ENCODE peak calls at places on chromosomes 3 and 15, in four cellular contexts. M is heart right ventricle, C is colonic mucosa, F is mammary epithelial cell. R is an unnamed sample. For H3K36me3, the result is how much of the 10 kb centered on the place peaks cover.

GRCh38 chr3:81048058-81048665 is 713.3 kb downstream of the GBE1 start:
- DNase-seq in M (no peak), C (no peak), F (no peak), R (no peak)

GRCh38 chr3:149120051-149120972 is 9.1 kb upstream of the HPS3 start:
- DNase-seq in M (no peak), C (no peak), F (peak), R (peak)

GRCh38 chr15:28111552-28111951 is 12.4 kb upstream of the OCA2 start:
- DNase-seq in M (no peak), C (no peak), F (no peak), R (no peak)

GRCh38 chr3:117868766-117869165 is 1159.2 kb downstream of the TUSC7 start:
- DNase-seq in M (no peak), C (no peak), F (no peak), R (no peak)

GRCh38 chr3:75687323-75687722 is 23.2 kb downstream of the FRG2C start:
- DNase-seq in M (no peak), C (no peak), F (no peak), R (no peak)

GRCh38 chr15:89441295-89441762 is 55.1 kb downstream of the RHCG start:
- DNase-seq in M (no peak), C (no peak), F (no peak), R (peak)

GRCh38 chr3:126439346-126439967 is 36.2 kb downstream of the ZXDC start:
- DNase-seq in M (no peak), C (peak), F (no peak), R (no peak)

GRCh38 chr3:12420393-12420792 is 63.9 kb upstream of the TSEN2 start:
- DNase-seq in M (no peak), C (no peak), F (no peak), R (no peak)

GRCh38 chr15:51134416-51135199 is 39.9 kb upstream of the TNFAIP8L3 start:
- DNase-seq in M (no peak), C (no peak), F (no peak), R (no peak)

GRCh38 chr3:187970106-187970505 is 183.9 kb upstream of the LPP start:
- DNase-seq in M (no peak), C (no peak), F (no peak), R (no peak)

GRCh38 chr15:29114277-29115092 is 155.1 kb downstream of the NSMCE3 start:
- DNase-seq in M (no peak), C (no peak), F (no peak), R (no peak)

GRCh38 chr3:127784283-127784682 is 38.0 kb downstream of the MGLL start:
- DNase-seq in M (no peak), C (no peak), F (no peak), R (no peak)

GRCh38 chr3:46024131-46024530 is 3.2 kb downstream of the XCR1 start:
- DNase-seq in M (no peak), C (no peak), F (no peak), R (no peak)

GRCh38 chr3:179398574-179399249 is 51.2 kb downstream of the MFN1 start:
- DNase-seq in M (no peak), C (no peak), F (no peak), R (no peak)

GRCh38 chr3:137163241-137163916 is 205.6 kb downstream of the IL20RB start:
- DNase-seq in M (no peak), C (no peak), F (no peak), R (no peak)

GRCh38 chr3:7520059-7520458 is 659.1 kb downstream of the GRM7 start:
- DNase-seq in M (no peak), C (no peak), F (no peak), R (no peak)

GRCh38 chr3:24004171-24004938 is 59.3 kb downstream of the NR1D2 start:
- DNase-seq in M (no peak), C (no peak), F (peak), R (peak)

GRCh38 chr3:151859905-151860304 is 13.5 kb upstream of the SUCNR1 start:
- DNase-seq in M (no peak), C (no peak), F (no peak), R (no peak)

GRCh38 chr15:100671858-100672543 is 69.6 kb downstream of the ASB7 start:
- DNase-seq in M (no peak), C (no peak), F (peak), R (peak)

GRCh38 chr3:36792342-36792741 is 28.0 kb upstream of the DCLK3 start:
- DNase-seq in M (no peak), C (no peak), F (peak), R (peak)

GRCh38 chr3:67564008-67564407 is 90.4 kb downstream of the SUCLG2 start:
- DNase-seq in M (no peak), C (no peak), F (no peak), R (no peak)

GRCh38 chr3:48180530-48181253 is 7.5 kb downstream of the CDC25A start:
- DNase-seq in M (no peak), C (no peak), F (no peak), R (peak)
- H3K36me3 ChIP-seq in M (under half), C (under half), F (under half), R (under half)

GRCh38 chr3:185488465-185488864 is 10.4 kb downstream of the TMEM41A start:
- DNase-seq in M (no peak), C (no peak), F (no peak), R (no peak)

GRCh38 chr3:185486371-185486770 is 12.5 kb downstream of the TMEM41A start:
- DNase-seq in M (no peak), C (no peak), F (no peak), R (no peak)

GRCh38 chr3:185489462-185489861 is 9.4 kb downstream of the TMEM41A start:
- DNase-seq in M (no peak), C (peak), F (peak), R (peak)

GRCh38 chr3:185484296-185484695 is 14.5 kb downstream of the TMEM41A start:
- DNase-seq in M (no peak), C (no peak), F (no peak), R (no peak)

DNA sequence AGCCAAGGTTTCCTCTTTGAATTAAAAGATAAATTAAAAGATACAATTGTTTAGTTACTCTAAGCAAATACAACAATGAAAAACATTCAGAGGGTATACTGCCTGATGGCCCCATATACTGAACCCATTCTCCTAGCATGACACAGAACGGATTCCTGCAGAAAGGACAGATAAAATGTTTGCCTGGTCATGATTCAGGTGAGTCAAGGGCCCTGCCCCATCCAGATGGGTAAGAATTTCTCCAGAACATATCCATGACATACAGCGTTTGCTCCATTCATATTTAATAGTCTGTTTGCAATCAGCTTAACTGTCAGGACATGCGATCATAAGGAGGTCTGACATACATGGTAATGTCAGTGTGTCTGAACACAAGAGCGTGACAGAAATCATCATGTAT is 8.6 kb downstream of the TMEM41A start:
- DNase-seq in M (no peak), C (no peak), F (no peak), R (peak)
- H3K36me3 ChIP-seq in M (under half), C (under half), F (under half), R (under half)

GRCh38 chr3:171086914-171087313 is 60.4 kb upstream of the SLC2A2 start:
- DNase-seq in M (no peak), C (no peak), F (no peak), R (no peak)
- H3K36me3 ChIP-seq in M (under half), C (under half), F (under half), R (under half)

GRCh38 chr15:75207618-75208500 is 6.2 kb downstream of the C15orf39 start:
- DNase-seq in M (no peak), C (no peak), F (no peak), R (no peak)
- H3K36me3 ChIP-seq in M (under half), C (under half), F (under half), R (under half)

DNA sequence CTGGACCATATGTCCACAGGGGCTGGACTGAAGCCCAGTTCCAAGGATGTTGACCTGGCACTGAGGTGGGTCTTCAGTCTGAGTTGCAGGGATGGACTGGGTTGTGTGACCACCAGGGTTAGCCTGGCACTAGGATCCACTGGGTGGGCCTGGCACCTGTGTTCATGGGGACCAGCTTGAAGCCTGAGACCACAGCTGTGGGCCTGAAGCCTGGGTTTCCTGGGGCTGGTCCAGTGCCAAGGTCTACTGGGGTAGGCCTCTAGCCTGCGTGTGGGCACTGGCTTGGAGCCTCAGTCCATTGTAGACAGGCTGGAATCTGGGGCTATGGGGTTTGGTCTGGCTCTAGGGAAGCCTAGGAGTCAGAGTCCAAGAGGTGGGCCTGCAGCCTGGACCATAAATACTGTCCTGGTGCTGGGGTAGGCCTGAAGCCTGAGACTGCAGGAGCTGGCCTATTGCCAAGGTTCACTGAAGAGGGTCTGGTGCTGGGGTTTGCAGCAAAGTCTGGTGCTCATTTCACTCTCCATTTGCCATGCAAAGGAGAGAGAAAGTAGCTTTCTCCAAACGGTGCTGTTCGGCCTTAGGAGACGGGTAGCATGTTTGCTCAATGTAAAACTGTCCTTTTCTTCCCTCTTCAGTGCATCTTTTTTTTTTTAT is 51.2 kb upstream of the TBC1D5 start:
- DNase-seq in M (no peak), C (no peak), F (no peak), R (no peak)
- H3K36me3 ChIP-seq in M (under half), C (under half), F (under half), R (under half)

GRCh38 chr3:182837855-182838454 is 44.7 kb downstream of the ATP11B start:
- DNase-seq in M (no peak), C (no peak), F (peak), R (peak)

GRCh38 chr3:182848906-182849305 is 55.6 kb downstream of the ATP11B start:
- DNase-seq in M (no peak), C (no peak), F (no peak), R (no peak)

GRCh38 chr3:182843478-182843877 is 50.2 kb downstream of the ATP11B start:
- DNase-seq in M (no peak), C (no peak), F (no peak), R (peak)
- H3K36me3 ChIP-seq in M (under half), C (under half), F (under half), R (under half)

DNA sequence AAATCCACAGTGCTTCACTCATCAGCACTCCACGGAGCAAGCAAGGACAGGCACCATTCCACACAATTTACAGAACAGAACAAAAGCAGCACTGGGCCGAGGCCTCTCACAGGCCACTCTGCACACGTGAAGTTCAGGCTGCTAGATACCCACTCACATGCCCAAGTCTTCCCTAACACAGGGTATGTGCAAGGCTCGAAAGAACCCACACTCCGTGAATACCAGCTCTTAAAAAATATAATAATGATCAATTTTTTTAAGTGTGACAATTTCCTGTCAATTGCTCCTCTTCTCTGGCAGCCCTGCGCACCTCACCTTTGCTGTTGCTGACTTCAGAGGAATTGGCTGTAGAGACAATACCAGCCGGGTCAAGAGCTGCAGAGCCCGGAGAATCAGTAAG is 19.0 kb downstream of the XPC start:
- DNase-seq in M (no peak), C (no peak), F (no peak), R (no peak)
- H3K36me3 ChIP-seq in M (half or more), C (under half), F (under half), R (under half)

DNA sequence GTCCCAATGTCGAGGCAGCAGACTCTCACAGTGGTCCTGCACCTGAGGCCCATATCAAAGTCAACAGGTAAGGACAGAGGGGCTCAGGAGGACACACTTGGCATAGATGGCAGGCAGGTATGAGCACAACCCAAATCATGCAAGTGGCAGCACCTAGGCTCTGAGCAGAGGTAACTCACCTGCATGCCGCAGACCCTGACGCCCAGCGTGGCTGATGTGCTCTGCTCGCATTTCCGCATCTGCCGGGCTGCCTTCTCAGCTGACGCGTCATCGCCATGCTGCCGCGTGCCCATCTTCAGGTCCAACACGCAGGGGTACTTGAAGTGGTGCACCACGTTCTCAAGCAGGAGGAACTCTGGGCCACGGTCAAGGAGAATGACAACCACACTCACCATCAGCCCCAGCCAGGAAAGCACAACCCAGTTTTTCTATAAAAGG is 4.2 kb upstream of the GMPPB start:
- DNase-seq in M (no peak), C (no peak), F (no peak), R (no peak)
- H3K36me3 ChIP-seq in M (under half), C (under half), F (under half), R (under half)

GRCh38 chr3:30685267-30685667 is 78.9 kb downstream of the TGFBR2 start:
- DNase-seq in M (no peak), C (no peak), F (no peak), R (no peak)

GRCh38 chr3:30688776-30689175 is 82.4 kb downstream of the TGFBR2 start:
- DNase-seq in M (no peak), C (no peak), F (no peak), R (peak)

GRCh38 chr3:30687930-30688570 is 81.6 kb downstream of the TGFBR2 start:
- DNase-seq in M (no peak), C (no peak), F (no peak), R (no peak)

GRCh38 chr3:30686176-30686575 is 79.8 kb downstream of the TGFBR2 start:
- DNase-seq in M (no peak), C (no peak), F (no peak), R (no peak)

DNA sequence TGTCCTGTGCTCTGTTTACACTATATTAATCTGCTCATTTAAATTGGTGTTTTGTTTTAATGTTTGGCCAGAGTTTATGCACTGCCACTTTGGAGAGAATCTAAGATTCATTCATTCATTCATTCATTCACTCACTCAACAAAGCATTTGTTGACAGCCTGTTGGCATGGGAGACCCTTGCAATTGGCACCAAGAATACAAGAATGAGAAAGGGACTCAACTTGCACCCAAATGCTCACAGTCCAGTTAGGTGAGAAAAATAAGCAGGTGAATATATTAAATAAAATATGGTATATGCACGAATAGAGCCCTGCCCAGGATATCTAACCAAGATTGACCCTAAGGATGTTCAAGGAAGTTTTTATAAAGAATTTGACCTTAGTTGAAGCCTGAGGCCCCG is 80.4 kb downstream of the TGFBR2 start:
- DNase-seq in M (no peak), C (no peak), F (no peak), R (no peak)
- H3K36me3 ChIP-seq in M (under half), C (under half), F (half or more), R (under half)

R was measured in bronchial epithelial cell.